ENCODE peak calls at places on chromosome 19, in nine cellular contexts. J is psoas muscle; T is thoracic aorta; X is CD8-positive, alpha-beta T cell; N is endodermal cell; W is astrocyte; A is suprapubic skin; F is uterus; G is cardiac muscle cell. V is an unnamed sample.

GRCh38 chr19:49930483-49931011 is 1.2 kb upstream of the NUP62 start:
- DNase-seq in N (peak), J (peak), X (no peak), G (peak), T (no peak), W (no peak), F (peak), A (no peak), V (peak)

GRCh38 chr19:16013851-16014840 is 62.1 kb upstream of the TPM4 start:
- DNase-seq in X (no peak), N (no peak), W (no peak), G (no peak), T (no peak), A (no peak), J (no peak), F (no peak), V (no peak)

GRCh38 chr19:40601061-40601973 is at the start of gene LTBP4:
- DNase-seq in T (no peak), J (peak), A (no peak), F (peak), G (peak), X (no peak), N (peak), W (no peak), V (no peak)

GRCh38 chr19:3304871-3305423 is 61.4 kb upstream of the NFIC start:
- DNase-seq in F (peak), J (peak), X (peak), T (no peak), G (peak), N (peak), A (no peak), W (peak), V (peak)

GRCh38 chr19:32363632-32364031 is 18.2 kb downstream of the ZNF507 start:
- DNase-seq in G (no peak), T (no peak), F (no peak), N (no peak), X (no peak), J (no peak), A (no peak), W (no peak), V (no peak)

GRCh38 chr19:43780706-43781525 is at the start of gene KCNN4:
- DNase-seq in A (no peak), X (peak), W (peak), N (no peak), F (no peak), T (no peak), G (no peak), J (no peak), V (peak)

GRCh38 chr19:4652075-4652474 is 12.8 kb downstream of the TNFAIP8L1 start:
- DNase-seq in X (no peak), T (no peak), J (no peak), F (no peak), A (no peak), G (no peak), W (no peak), N (no peak), V (no peak)

GRCh38 chr19:49396738-49397505 is 8.9 kb downstream of the KASH5 start:
- DNase-seq in A (no peak), N (no peak), G (no peak), W (no peak), J (no peak), F (no peak), X (no peak), T (no peak), V (no peak)

GRCh38 chr19:11657307-11657706 is 60.0 kb downstream of the ZNF627 start:
- DNase-seq in F (no peak), X (no peak), T (no peak), A (no peak), J (no peak), N (no peak), W (no peak), G (peak), V (no peak)

GRCh38 chr19:10736916-10737551 is 19.2 kb downstream of the DNM2 start:
- DNase-seq in J (no peak), N (no peak), T (no peak), A (no peak), G (no peak), W (no peak), F (no peak), X (no peak), V (no peak)

GRCh38 chr19:38841787-38842438 is 7.9 kb downstream of the HNRNPL start:
- DNase-seq in N (no peak), F (no peak), X (peak), A (no peak), W (no peak), J (no peak), G (no peak), T (no peak), V (peak)

GRCh38 chr19:3330047-3330446 is 36.3 kb upstream of the NFIC start:
- DNase-seq in N (no peak), F (no peak), T (no peak), X (no peak), W (no peak), A (no peak), J (no peak), G (no peak), V (no peak)

GRCh38 chr19:45819769-45820168 is 4.7 kb upstream of the RSPH6A start:
- DNase-seq in W (no peak), X (no peak), T (no peak), F (no peak), A (no peak), J (no peak), N (no peak), G (no peak), V (no peak)

GRCh38 chr19:35123573-35123972 is 8.0 kb downstream of the FXYD3 start:
- DNase-seq in W (no peak), X (no peak), F (no peak), G (no peak), N (no peak), T (peak), J (peak), A (no peak), V (no peak)

GRCh38 chr19:57656346-57656745 is 12.4 kb upstream of the ZSCAN4 start:
- DNase-seq in F (no peak), T (no peak), W (no peak), X (no peak), J (no peak), G (no peak), A (no peak), N (no peak), V (no peak)

GRCh38 chr19:1211494-1212234 is 6.1 kb downstream of the STK11 start:
- DNase-seq in J (peak), F (peak), G (peak), A (no peak), W (peak), T (no peak), N (peak), X (no peak), V (no peak)

GRCh38 chr19:45999653-46000121 is 4.4 kb downstream of the CCDC61 start:
- DNase-seq in T (no peak), G (peak), W (no peak), J (peak), X (no peak), A (no peak), N (peak), F (peak), V (no peak)

GRCh38 chr19:49157445-49158224 is at the start of gene TRPM4:
- DNase-seq in F (peak), X (no peak), W (peak), N (peak), J (peak), T (peak), G (peak), A (peak), V (no peak)

GRCh38 chr19:35587326-35587725 is 1.4 kb downstream of the PMIS2 start:
- DNase-seq in N (no peak), X (no peak), W (no peak), T (no peak), G (peak), F (no peak), J (no peak), A (no peak), V (no peak)

GRCh38 chr19:18290250-18291018 is 9.0 kb upstream of the JUND start:
- DNase-seq in T (no peak), G (peak), F (no peak), A (peak), J (no peak), X (peak), N (peak), W (no peak), V (peak)

GRCh38 chr19:19278315-19278714 is 5.2 kb upstream of the TM6SF2 start:
- DNase-seq in X (no peak), W (no peak), T (no peak), A (no peak), N (no peak), J (no peak), F (no peak), G (no peak), V (no peak)

GRCh38 chr19:41324921-41325639 is 15.1 kb downstream of the CCDC97 start:
- DNase-seq in X (no peak), T (peak), A (no peak), J (peak), N (peak), W (peak), F (peak), G (peak), V (no peak)

GRCh38 chr19:33904681-33905080 is 108.0 kb downstream of the KCTD15 start:
- DNase-seq in X (no peak), F (no peak), J (peak), N (peak), W (peak), G (peak), T (no peak), A (no peak), V (no peak)

GRCh38 chr19:10517760-10518443 is 655 bp upstream of the S1PR5 start:
- DNase-seq in T (no peak), W (no peak), X (no peak), F (no peak), G (peak), N (peak), J (no peak), A (no peak), V (peak)

GRCh38 chr19:49889687-49890348 is 6.9 kb downstream of the IL4I1 start:
- DNase-seq in N (peak), F (peak), W (peak), A (peak), T (no peak), J (peak), G (peak), X (peak), V (peak)

GRCh38 chr19:5949792-5950305 is 28.1 kb downstream of the RANBP3 start:
- DNase-seq in J (no peak), F (no peak), T (no peak), X (peak), A (no peak), N (no peak), G (no peak), W (no peak), V (peak)

GRCh38 chr19:5585461-5586299 is 17.9 kb upstream of the TINCR start:
- DNase-seq in J (no peak), F (peak), X (peak), N (peak), G (no peak), A (no peak), T (no peak), W (no peak), V (peak)

GRCh38 chr19:8343483-8343844 is 402 bp upstream of the KANK3 start:
- DNase-seq in X (no peak), T (no peak), F (no peak), G (no peak), A (no peak), W (no peak), N (no peak), J (no peak), V (no peak)

GRCh38 chr19:35342430-35342829 is 5.3 kb upstream of the FFAR1 start:
- DNase-seq in W (no peak), J (no peak), T (no peak), G (no peak), A (no peak), X (no peak), F (no peak), N (peak), V (no peak)

GRCh38 chr19:13839193-13839937 is 37.6 kb upstream of the NANOS3 start:
- DNase-seq in F (peak), G (peak), N (peak), A (peak), J (peak), T (no peak), X (peak), W (peak), V (peak)

GRCh38 chr19:13839938-13840750 is 36.8 kb upstream of the NANOS3 start:
- DNase-seq in A (peak), G (peak), J (peak), X (no peak), T (no peak), W (no peak), F (no peak), N (peak), V (peak)

GRCh38 chr19:13835791-13836723 is 40.8 kb downstream of the ZSWIM4 start:
- DNase-seq in W (no peak), G (no peak), T (no peak), J (peak), X (no peak), A (peak), F (no peak), N (peak), V (peak)

GRCh38 chr19:13838943-13839192 is 38.1 kb upstream of the NANOS3 start:
- DNase-seq in A (peak), J (no peak), X (no peak), W (no peak), F (peak), G (no peak), T (peak), N (peak), V (no peak)

GRCh38 chr19:13838071-13838942 is 38.6 kb upstream of the NANOS3 start:
- DNase-seq in A (no peak), G (no peak), N (no peak), T (no peak), W (no peak), X (no peak), J (no peak), F (no peak), V (no peak)
- H3K4me3 ChIP-seq in A (peak), G (no peak), N (no peak), T (peak), W (peak), X (peak), J (peak), F (peak), V (peak)

DNA sequence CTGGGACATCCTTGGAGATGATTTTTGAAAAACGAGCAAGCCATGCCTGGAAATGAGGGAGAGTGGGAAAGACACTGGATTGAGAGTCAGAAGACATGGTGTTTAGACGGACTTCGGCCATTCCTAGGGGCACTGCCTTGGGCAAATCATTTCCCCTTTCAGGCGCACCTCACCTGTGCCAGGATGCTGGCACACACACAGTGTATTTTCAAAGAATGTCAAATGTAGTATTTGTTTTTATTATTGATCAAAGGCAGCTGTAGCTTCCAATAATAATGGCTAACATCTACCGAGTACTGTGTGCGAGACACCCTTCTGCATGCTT is 485.2 kb downstream of the UQCRFS1 start:
- DNase-seq in W (no peak), J (no peak), N (no peak), X (no peak), T (no peak), G (no peak), A (no peak), F (no peak), V (no peak)
- H3K4me3 ChIP-seq in W (no peak), J (no peak), N (peak), X (no peak), T (no peak), G (peak), A (peak), F (no peak), V (no peak)

GRCh38 chr19:51294977-51295375 is 16.5 kb upstream of the IGLON5 start:
- DNase-seq in X (no peak), A (no peak), J (no peak), T (no peak), F (no peak), W (no peak), N (peak), G (no peak), V (no peak)

GRCh38 chr19:51295382-51296126 is 15.9 kb upstream of the IGLON5 start:
- DNase-seq in G (no peak), N (peak), J (no peak), A (no peak), F (no peak), X (no peak), W (no peak), T (no peak), V (no peak)

GRCh38 chr19:51292971-51293370 is 18.5 kb upstream of the IGLON5 start:
- DNase-seq in X (no peak), T (no peak), A (no peak), N (peak), G (no peak), F (no peak), J (no peak), W (no peak), V (no peak)

GRCh38 chr19:51294211-51294976 is 17.1 kb upstream of the IGLON5 start:
- DNase-seq in J (no peak), F (no peak), T (no peak), G (no peak), X (no peak), W (no peak), N (peak), A (no peak), V (no peak)

DNA sequence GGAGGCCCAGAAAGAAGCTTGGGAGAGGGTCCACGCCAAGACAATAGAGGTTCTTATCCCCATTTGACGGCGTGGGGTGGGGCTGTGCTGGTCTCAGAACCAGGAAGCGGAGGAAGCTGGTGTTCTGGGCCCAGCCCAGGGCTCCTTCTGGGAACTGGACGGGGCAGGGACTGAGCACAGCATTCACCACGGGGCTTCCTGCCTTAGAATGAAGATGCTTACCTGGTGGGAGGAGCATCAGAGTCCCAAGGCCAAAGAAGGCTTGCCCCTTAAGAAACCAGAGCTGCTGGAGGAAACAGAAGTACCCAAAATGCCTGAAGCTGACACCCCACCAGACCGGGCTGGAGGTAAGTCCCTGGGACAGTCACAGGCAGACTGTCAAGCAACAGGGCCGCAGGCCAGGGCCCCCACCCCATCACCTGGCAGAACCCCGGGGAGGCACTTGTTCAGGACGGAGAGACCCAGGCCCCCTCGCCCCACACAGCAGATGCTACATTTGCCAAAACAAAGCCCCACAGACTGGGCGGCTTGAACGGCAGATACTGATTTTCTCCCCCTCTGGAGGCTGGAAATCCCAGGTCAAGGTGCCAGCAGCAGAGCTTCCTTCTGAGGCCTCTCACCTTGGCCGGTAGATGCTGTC is 17.8 kb upstream of the IGLON5 start:
- DNase-seq in J (no peak), G (no peak), A (no peak), W (no peak), N (peak), F (no peak), T (no peak), X (no peak), V (no peak)
- H3K4me3 ChIP-seq in J (no peak), G (no peak), A (no peak), W (no peak), N (no peak), F (no peak), T (no peak), X (no peak), V (no peak)

GRCh38 chr19:17027428-17027816 is 812 bp upstream of the CPAMD8 start:
- DNase-seq in J (no peak), G (no peak), T (no peak), A (no peak), N (no peak), W (no peak), F (no peak), X (no peak), V (no peak)
- H3K4me3 ChIP-seq in J (no peak), G (no peak), T (no peak), A (no peak), N (no peak), W (no peak), F (no peak), X (no peak), V (no peak)

DNA sequence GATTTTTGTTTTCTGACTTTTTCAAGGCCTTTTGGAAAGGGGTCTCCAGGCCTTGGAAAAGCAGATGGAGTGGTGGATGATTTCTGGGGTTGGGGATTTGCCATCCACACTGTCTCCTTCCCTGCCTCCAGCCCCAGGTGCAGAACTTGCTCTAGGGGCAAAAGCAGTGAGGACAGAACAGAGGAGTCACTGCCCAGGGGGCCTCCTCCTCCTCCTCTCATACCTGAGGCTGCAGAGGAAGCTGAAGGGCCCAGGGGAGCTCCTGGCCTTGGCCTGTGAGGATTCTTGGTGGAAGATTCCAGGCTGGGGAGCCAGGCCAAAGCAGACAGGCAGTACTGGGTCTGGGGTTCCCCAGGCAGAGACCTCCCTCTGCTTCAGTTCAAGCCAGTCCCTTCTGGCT is 52.3 kb upstream of the URI1 start:
- DNase-seq in A (no peak), G (no peak), X (no peak), W (no peak), F (no peak), J (no peak), T (no peak), N (no peak), V (no peak)
- H3K4me3 ChIP-seq in A (no peak), G (no peak), X (no peak), W (no peak), F (no peak), J (no peak), T (no peak), N (no peak), V (no peak)

GRCh38 chr19:55284405-55285058 is 735 bp downstream of the BRSK1 start:
- DNase-seq in J (no peak), F (no peak), T (no peak), N (peak), G (no peak), W (no peak), A (no peak), X (no peak), V (no peak)
- H3K4me3 ChIP-seq in J (peak), F (peak), T (peak), N (peak), G (peak), W (peak), A (peak), X (no peak), V (no peak)

GRCh38 chr19:55146648-55147218 is 2.3 kb downstream of the TNNT1 start:
- DNase-seq in X (no peak), T (no peak), G (no peak), J (no peak), N (peak), A (no peak), F (no peak), W (no peak), V (no peak)
- H3K4me3 ChIP-seq in X (no peak), T (no peak), G (peak), J (peak), N (peak), A (peak), F (no peak), W (no peak), V (no peak)

DNA sequence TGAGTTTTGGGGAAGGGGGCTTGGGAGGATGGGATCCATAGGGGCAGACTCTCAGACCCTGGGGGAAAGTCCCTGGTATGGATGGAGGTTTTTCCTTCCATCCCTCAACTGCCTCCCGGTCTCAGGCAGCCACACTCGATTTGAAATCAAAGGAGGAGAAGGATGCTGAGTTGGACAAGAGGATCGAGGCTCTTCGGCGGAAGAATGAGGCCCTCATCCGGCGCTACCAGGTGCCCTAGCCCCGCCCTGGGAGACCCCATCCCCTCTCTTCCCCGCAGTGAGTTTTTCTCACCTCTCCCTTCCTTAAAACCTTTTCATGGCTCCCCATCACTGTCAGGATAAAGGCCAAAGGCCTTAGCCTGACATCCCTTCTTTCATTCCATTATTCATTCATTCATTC is 2.1 kb downstream of the CCDC9 start:
- DNase-seq in X (no peak), G (no peak), W (no peak), J (no peak), N (no peak), A (no peak), F (no peak), T (no peak), V (no peak)
- H3K4me3 ChIP-seq in X (no peak), G (no peak), W (peak), J (peak), N (peak), A (no peak), F (no peak), T (peak), V (no peak)